ENCODE peak calls at places on chromosomes 3 and 15, in eight cellular contexts. Q, B, I, U, J, H, X and D are unnamed samples.
A peak's percentile ranks its signal among the peaks of the same experiment; 100 is the strongest.

GRCh38 chr15:62306851-62307504 is 141.9 kb upstream of the C2CD4B start:
- DNase-seq in I (peak; percentile 71), U (no peak), J (peak; percentile 87), Q (peak; percentile 83), H (peak; percentile 66), B (peak; percentile 67), X (peak; percentile 73), D (peak; percentile 87)

GRCh38 chr3:54222318-54222717 is 100.0 kb downstream of the CACNA2D3 start:
- DNase-seq in Q (no peak), J (no peak), I (no peak), B (no peak), H (no peak), U (no peak), X (no peak), D (no peak)

GRCh38 chr15:61084944-61085367 is 144.1 kb downstream of the RORA start:
- DNase-seq in B (no peak), I (no peak), U (no peak), J (no peak), H (peak; percentile 9), X (no peak), Q (peak; percentile 33), D (peak; percentile 61)

GRCh38 chr3:188037965-188038581 is 115.9 kb upstream of the LPP start:
- DNase-seq in X (no peak), J (no peak), I (no peak), Q (no peak), B (peak; percentile 25), H (no peak), U (no peak), D (no peak)

GRCh38 chr15:31280037-31280830 is 46.4 kb upstream of the KLF13 start:
- DNase-seq in B (no peak), Q (peak; percentile 29), H (no peak), J (no peak), U (no peak), X (peak; percentile 68), I (no peak), D (peak; percentile 35)

GRCh38 chr3:48411606-48412374 is 18.1 kb downstream of the PLXNB1 start:
- DNase-seq in X (no peak), U (no peak), B (no peak), Q (no peak), I (no peak), H (no peak), J (no peak), D (peak; percentile 34)

GRCh38 chr3:126340081-126340511 is 17.1 kb downstream of the KLF15 start:
- DNase-seq in H (no peak), B (no peak), I (no peak), X (no peak), Q (no peak), J (no peak), U (no peak), D (peak; percentile 29)

GRCh38 chr3:71111784-71112440 is 471.6 kb downstream of the FOXP1 start:
- DNase-seq in H (peak; percentile 89), X (peak; percentile 55), J (no peak), U (no peak), I (no peak), Q (no peak), B (peak; percentile 97), D (no peak)

GRCh38 chr15:65829150-65829764 is 37.2 kb upstream of the DENND4A start:
- DNase-seq in X (peak; percentile 33), B (peak; percentile 22), I (peak; percentile 50), J (peak; percentile 63), H (no peak), Q (no peak), U (no peak), D (peak; percentile 49)

GRCh38 chr15:77966540-77967290 is 110.8 kb downstream of the TBC1D2B start:
- DNase-seq in U (peak; percentile 38), X (peak; percentile 32), B (peak; percentile 62), Q (no peak), I (peak; percentile 39), H (peak; percentile 38), J (peak; percentile 92), D (peak; percentile 80)

GRCh38 chr15:35580606-35581005 is 34.6 kb upstream of the DPH6 start:
- DNase-seq in Q (no peak), J (no peak), I (no peak), U (no peak), B (no peak), H (no peak), X (no peak), D (no peak)

GRCh38 chr15:35583863-35584528 is 38.0 kb upstream of the DPH6 start:
- DNase-seq in H (no peak), I (no peak), J (no peak), X (no peak), U (no peak), B (peak; percentile 36), Q (no peak), D (no peak)
- H3K27ac ChIP-seq in H (no peak overlapping the region), I (no peak overlapping the region), J (no peak overlapping the region), X (no peak overlapping the region), U (no peak overlapping the region), B (no peak overlapping the region), Q (no peak overlapping the region), D (no peak overlapping the region)

DNA sequence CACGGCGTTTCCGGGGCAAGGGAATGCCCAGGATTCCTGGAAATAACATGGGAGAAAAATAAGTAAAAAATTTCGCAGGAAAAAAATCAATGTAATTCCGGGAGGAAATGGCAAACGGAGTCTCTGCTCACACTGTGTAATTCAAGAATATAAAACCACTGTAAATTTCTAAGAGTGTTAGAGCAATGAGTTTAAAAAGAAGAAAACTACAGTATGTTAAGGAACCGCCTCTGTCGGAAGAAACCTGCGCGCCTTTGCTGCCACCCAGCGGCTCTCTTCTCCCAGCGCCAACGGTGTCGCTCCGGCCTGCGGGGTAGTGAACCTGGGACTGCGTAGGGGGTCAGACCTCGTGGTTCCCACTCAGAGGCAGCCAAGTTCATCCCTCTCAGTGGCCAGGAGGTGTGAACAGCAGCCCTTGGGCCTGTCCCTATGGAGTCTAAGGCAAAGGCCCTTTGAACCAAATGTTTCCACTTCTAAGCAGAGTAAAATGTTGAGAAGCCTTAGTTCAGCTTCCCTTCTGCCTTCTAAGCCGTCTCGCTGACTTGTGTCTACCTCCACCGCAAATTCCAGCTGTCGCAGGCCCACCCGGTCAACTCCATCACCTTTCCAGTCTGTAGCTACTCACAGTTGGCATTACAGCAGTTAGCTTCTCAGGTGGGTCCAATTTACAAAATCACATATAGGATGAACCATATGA is 896 bp upstream of the RAB27A start:
- DNase-seq in B (peak; percentile 70), Q (peak; percentile 88), X (peak; percentile 71), U (peak; percentile 79), H (peak; percentile 84), I (peak; percentile 85), J (peak; percentile 86), D (peak; percentile 96)
- TF ChIP-seq CTCF in B (peak; percentile 96), Q (peak; percentile 91), X (peak; percentile 92), U (peak; percentile 90), H (peak; percentile 95), I (peak; percentile 91), J (peak; percentile 98), D (peak; percentile 93)

GRCh38 chr15:57224664-57225063 is 151.6 kb upstream of the CGNL1 start:
- DNase-seq in J (no peak), Q (no peak), X (no peak), U (no peak), B (peak; percentile 70), H (no peak), I (no peak), D (no peak)

GRCh38 chr15:57227181-57227580 is 149.1 kb upstream of the CGNL1 start:
- DNase-seq in Q (no peak), U (no peak), J (no peak), B (no peak), H (no peak), I (no peak), X (no peak), D (no peak)

GRCh38 chr15:57220220-57220619 is 156.1 kb upstream of the CGNL1 start:
- DNase-seq in Q (no peak), I (no peak), H (peak; percentile 18), X (no peak), U (no peak), J (no peak), B (peak; percentile 85), D (no peak)

GRCh38 chr15:57223887-57224286 is 152.4 kb upstream of the CGNL1 start:
- DNase-seq in X (no peak), J (no peak), I (no peak), B (no peak), H (no peak), U (no peak), Q (no peak), D (no peak)

DNA sequence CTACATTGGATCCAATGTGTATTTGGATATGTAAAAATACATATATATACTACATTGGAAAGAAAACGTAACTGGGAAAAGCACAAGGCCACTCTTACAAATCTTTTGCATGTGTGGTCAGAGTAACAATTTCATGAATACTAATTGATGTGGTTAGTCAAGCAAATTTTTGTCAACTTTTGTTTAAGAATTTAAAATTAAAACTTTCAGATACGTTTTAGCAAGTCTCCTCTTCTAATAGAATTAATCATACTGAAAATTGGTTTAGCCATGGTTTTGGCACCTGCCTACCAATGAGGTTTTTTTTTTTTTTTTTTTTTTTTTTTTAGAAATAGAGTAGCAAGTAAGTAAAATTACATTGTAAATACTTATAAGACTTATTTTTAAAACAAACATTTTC is 153.0 kb upstream of the CGNL1 start:
- DNase-seq in U (no peak), B (no peak), Q (no peak), J (no peak), H (no peak), X (no peak), I (no peak), D (no peak)
- H3K27ac ChIP-seq in U (no peak overlapping the region), B (no peak overlapping the region), Q (no peak overlapping the region), J (no peak overlapping the region), H (no peak overlapping the region), X (no peak overlapping the region), I (no peak overlapping the region), D (no peak overlapping the region)

DNA sequence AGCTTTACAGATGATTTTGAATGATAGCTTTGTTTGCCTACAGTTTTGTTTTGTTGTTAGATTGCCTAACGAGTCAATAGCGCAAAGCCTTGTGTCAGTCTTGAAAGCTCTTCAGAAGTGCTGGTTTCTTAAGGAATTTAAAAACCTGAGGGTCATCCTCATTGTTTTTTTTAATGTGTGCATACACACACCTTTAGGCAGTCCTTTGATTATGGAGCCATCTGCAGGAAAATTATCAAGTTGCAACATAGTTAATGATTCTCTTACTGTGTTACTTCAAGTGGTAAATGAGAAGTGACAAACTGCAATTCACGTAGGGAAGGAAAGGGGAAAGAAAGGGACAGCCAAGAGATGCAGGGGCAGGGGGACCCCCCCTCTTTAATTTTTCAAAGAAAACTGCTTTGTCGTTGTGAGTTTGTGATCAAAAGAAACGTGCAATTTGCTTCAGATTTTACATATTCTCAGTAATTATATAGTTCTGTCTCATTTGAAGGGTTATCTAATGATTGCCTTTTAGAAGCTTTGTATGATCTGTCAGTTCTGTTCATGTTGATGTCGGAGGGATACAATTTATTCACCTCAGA is 162.4 kb upstream of the CGNL1 start:
- DNase-seq in U (no peak), J (peak; percentile 8), I (peak; percentile 33), Q (no peak), B (peak; percentile 67), X (peak; percentile 41), H (no peak), D (no peak)
- TF ChIP-seq CTCF in U (peak; percentile 49), J (peak; percentile 64), I (peak; percentile 56), Q (peak; percentile 36), B (peak; percentile 71), X (peak; percentile 67), H (peak; percentile 28), D (peak; percentile 25)